ENCODE peak calls at places on chromosomes 3 and 15, in six cellular contexts. N is upper lobe of left lung, I is HCT116, Z is HepG2, X is GM12878, E is K562. S is an unnamed sample.

GRCh38 chr15:39411102-39411989 is 169.5 kb upstream of the THBS1 start:
- ATAC-seq in I (no peak), Z (no peak), N (no peak), X (peak; percentile 97), E (no peak), S (no peak)

GRCh38 chr3:114401346-114401745 is 107.5 kb downstream of the TIGIT start:
- ATAC-seq in Z (no peak), X (no peak), I (no peak), E (no peak), N (no peak), S (no peak)

GRCh38 chr15:76293361-76293760 is 17.9 kb downstream of the ETFA start:
- ATAC-seq in I (no peak), Z (no peak), N (no peak), X (no peak), E (no peak), S (no peak)

GRCh38 chr3:169865176-169865800 is 4.4 kb downstream of the LRRC31 start:
- ATAC-seq in X (peak; percentile 59), N (no peak), Z (peak; percentile 49), I (no peak), E (no peak), S (no peak)

GRCh38 chr3:177694316-177694715 is 497.0 kb upstream of the TBL1XR1 start:
- ATAC-seq in Z (no peak), X (no peak), I (no peak), E (no peak), N (no peak), S (no peak)

GRCh38 chr3:46944191-46944590 is 32.4 kb downstream of the CCDC12 start:
- ATAC-seq in E (peak; percentile 7), Z (peak; percentile 75), I (peak; percentile 18), N (peak; percentile 53), X (no peak), S (no peak)

GRCh38 chr3:152389316-152389934 is 120.7 kb downstream of the MBNL1 start:
- ATAC-seq in X (no peak), I (peak; percentile 42), E (no peak), N (no peak), Z (no peak), S (no peak)

GRCh38 chr15:63029701-63030100 is 12.8 kb upstream of the TPM1 start:
- ATAC-seq in Z (no peak), I (no peak), N (no peak), E (no peak), X (no peak), S (no peak)

GRCh38 chr3:120393761-120394160 is 44.6 kb upstream of the LRRC58 start:
- ATAC-seq in X (no peak), I (no peak), E (no peak), Z (no peak), N (no peak), S (no peak)

GRCh38 chr3:102394517-102394916 is 40.3 kb upstream of the ZPLD1 start:
- ATAC-seq in I (no peak), N (no peak), E (no peak), X (no peak), Z (no peak), S (no peak)

GRCh38 chr15:90557651-90558084 is 27.9 kb downstream of the CRTC3 start:
- ATAC-seq in X (no peak), I (no peak), E (peak; percentile 79), Z (peak; percentile 68), N (peak; percentile 58), S (peak; percentile 46)

GRCh38 chr3:37125702-37126101 is 48.7 kb downstream of the LRRFIP2 start:
- ATAC-seq in I (no peak), X (no peak), E (no peak), N (no peak), Z (no peak), S (no peak)

GRCh38 chr3:102715030-102715697 is 280.3 kb downstream of the ZPLD1 start:
- ATAC-seq in I (peak; percentile 68), N (no peak), Z (no peak), E (no peak), X (peak; percentile 99), S (no peak)

GRCh38 chr15:88908697-88909621 is 4.2 kb downstream of the MFGE8 start:
- ATAC-seq in Z (no peak), E (no peak), X (no peak), I (no peak), N (no peak), S (no peak)

GRCh38 chr3:181454451-181455027 is 257.2 kb upstream of the SOX2 start:
- ATAC-seq in N (no peak), E (no peak), X (no peak), Z (peak; percentile 44), I (peak; percentile 46), S (no peak)
- H3K27ac ChIP-seq in N (no peak overlapping the region), E (no peak overlapping the region), X (no peak overlapping the region), Z (no peak overlapping the region), I (no peak overlapping the region), S (no peak overlapping the region)

GRCh38 chr15:57949374-57949938 is 116.1 kb downstream of the ALDH1A2 start:
- ATAC-seq in Z (no peak), I (no peak), X (no peak), E (no peak), N (no peak), S (no peak)

GRCh38 chr15:57948554-57949289 is 116.8 kb downstream of the ALDH1A2 start:
- ATAC-seq in N (no peak), X (no peak), I (no peak), Z (no peak), E (no peak), S (no peak)

GRCh38 chr15:57950381-57950946 is 115.0 kb downstream of the ALDH1A2 start:
- ATAC-seq in E (peak; percentile 79), Z (no peak), N (peak; percentile 74), I (no peak), X (no peak), S (no peak)

GRCh38 chr15:57953874-57954273 is 111.6 kb downstream of the ALDH1A2 start:
- ATAC-seq in N (no peak), Z (no peak), E (no peak), X (no peak), I (no peak), S (no peak)

GRCh38 chr15:57951328-57951932 is 114.1 kb downstream of the ALDH1A2 start:
- ATAC-seq in X (no peak), N (no peak), E (peak; percentile 22), I (no peak), Z (no peak), S (no peak)
- TF ChIP-seq POLR2AphosphoS5 in X (no peak), N (no peak), E (no peak), I (no peak), Z (no peak), S (no peak)

GRCh38 chr3:185175370-185175987 is 22.6 kb upstream of the C3orf70 start:
- ATAC-seq in X (peak; percentile 91), I (no peak), E (peak; percentile 98), Z (peak; percentile 99), N (peak; percentile 65), S (peak; percentile 65)
- TF ChIP-seq POLR2A in X (peak; percentile 67), I (no peak), E (peak; percentile 76), Z (peak; percentile 56), N (no peak), S (no peak)

GRCh38 chr3:166444336-166444735 is 607.1 kb upstream of the BCHE start:
- ATAC-seq in Z (no peak), X (no peak), N (no peak), E (no peak), I (no peak), S (no peak)
- H3K27ac ChIP-seq in Z (no peak overlapping the region), X (no peak overlapping the region), N (no peak overlapping the region), E (no peak overlapping the region), I (no peak overlapping the region), S (no peak overlapping the region)

GRCh38 chr3:128282392-128283196 is 129.3 kb downstream of the EEFSEC start:
- ATAC-seq in I (no peak), Z (no peak), E (no peak), N (no peak), X (no peak), S (peak; percentile 48)
- TF ChIP-seq POLR2AphosphoS5 in I (no peak), Z (no peak), E (no peak), N (no peak), X (no peak), S (peak; percentile 46)

GRCh38 chr15:49155110-49155833 is at the start of gene COPS2:
- ATAC-seq in Z (peak; percentile 96), E (peak; percentile 91), N (peak; percentile 100), X (peak; percentile 94), I (peak; percentile 97), S (peak; percentile 99)
- TF ChIP-seq POLR2A in Z (peak; percentile 61), E (peak; percentile 89), N (peak; percentile 51), X (peak; percentile 95), I (no peak), S (peak; percentile 15)